ENCODE peak calls at places on chromosomes 13 and 19, in five cellular contexts. A is RWPE1, E is progenitor cell of endocrine pancreas, X is PC-9, K is ascending aorta. W is an unnamed sample.

GRCh38 chr19:18119243-18120105 is 21.9 kb downstream of the MAST3 start:
- DNase-seq in A (no peak), E (no peak), X (no peak), K (no peak), W (peak; percentile 67)

GRCh38 chr19:11736696-11737095 is 2.0 kb downstream of the ZNF823 start:
- DNase-seq in A (peak; percentile 26), E (no peak), X (peak; percentile 59), K (no peak), W (peak; percentile 55)

GRCh38 chr13:44273991-44274810 is 99.4 kb upstream of the SERP2 start:
- DNase-seq in A (peak; percentile 48), E (no peak), X (no peak), K (no peak), W (peak; percentile 59)

GRCh38 chr13:51230473-51231105 is 8.4 kb downstream of the FAM124A start:
- DNase-seq in A (no peak), E (no peak), X (no peak), K (no peak), W (no peak)

GRCh38 chr13:34001357-34001756 is 183.4 kb downstream of the RFC3 start:
- DNase-seq in A (no peak), E (no peak), X (no peak), K (no peak), W (no peak)

GRCh38 chr19:13163609-13164364 is 13.6 kb downstream of the IER2 start:
- DNase-seq in A (peak; percentile 68), E (peak; percentile 59), X (peak; percentile 84), K (peak; percentile 55), W (peak; percentile 51)

GRCh38 chr19:17969096-17969792 is 2.3 kb downstream of the KCNN1 start:
- DNase-seq in A (no peak), E (no peak), X (no peak), K (no peak), W (no peak)

GRCh38 chr19:32361574-32362317 is 16.3 kb downstream of the ZNF507 start:
- DNase-seq in A (no peak), E (no peak), X (no peak), K (no peak), W (no peak)

GRCh38 chr19:10037367-10037766 is 24.1 kb downstream of the RDH8 start:
- DNase-seq in A (no peak), E (no peak), X (no peak), K (no peak), W (no peak)

GRCh38 chr13:77595166-77595810 is 59.8 kb downstream of the SCEL start:
- DNase-seq in A (peak; percentile 1), E (no peak), X (no peak), K (no peak), W (no peak)

GRCh38 chr13:107883561-107884175 is 331.7 kb downstream of the LIG4 start:
- DNase-seq in A (no peak), E (no peak), X (no peak), K (no peak), W (no peak)

GRCh38 chr13:94710881-94711560 is 1.3 kb downstream of the SOX21 start:
- DNase-seq in A (peak; percentile 18), E (peak; percentile 36), X (no peak), K (no peak), W (peak; percentile 69)

GRCh38 chr19:29376855-29377354 is 148.9 kb upstream of the VSTM2B start:
- DNase-seq in A (no peak), E (peak; percentile 3), X (no peak), K (no peak), W (peak; percentile 3)

GRCh38 chr19:48613024-48613851 is 1.6 kb downstream of the FAM83E start:
- DNase-seq in A (no peak), E (no peak), X (no peak), K (no peak), W (no peak)

GRCh38 chr13:29260684-29261083 is 334.8 kb downstream of the SLC7A1 start:
- DNase-seq in A (no peak), E (no peak), X (no peak), K (no peak), W (no peak)

GRCh38 chr13:98919566-98919965 is 58.3 kb downstream of the DOCK9 start:
- DNase-seq in A (no peak), E (no peak), X (no peak), K (no peak), W (no peak)

GRCh38 chr13:72129117-72129516 is 262.1 kb upstream of the DACH1 start:
- DNase-seq in A (no peak), E (no peak), X (no peak), K (no peak), W (no peak)

GRCh38 chr19:16581145-16581970 is 9.1 kb upstream of the SLC35E1 start:
- DNase-seq in A (no peak), E (no peak), X (no peak), K (no peak), W (no peak)

GRCh38 chr19:16025108-16026101 is 50.9 kb upstream of the TPM4 start:
- DNase-seq in A (peak; percentile 70), E (no peak), X (peak; percentile 67), K (no peak), W (peak; percentile 55)

GRCh38 chr19:6828698-6829633 is 56.5 kb downstream of the VAV1 start:
- DNase-seq in A (peak; percentile 51), E (no peak), X (peak; percentile 88), K (no peak), W (peak; percentile 72)

GRCh38 chr19:35657904-35658700 is 8.2 kb upstream of the UPK1A start:
- DNase-seq in A (no peak), E (no peak), X (no peak), K (no peak), W (no peak)

GRCh38 chr13:44230071-44230470 is 143.6 kb upstream of the SERP2 start:
- DNase-seq in A (no peak), E (no peak), X (no peak), K (no peak), W (no peak)

GRCh38 chr13:98930014-98930625 is 47.7 kb downstream of the DOCK9 start:
- DNase-seq in A (no peak), E (no peak), X (no peak), K (no peak), W (no peak)

GRCh38 chr19:10408511-10409291 is 5.4 kb upstream of the CDC37 start:
- DNase-seq in A (no peak), E (no peak), X (no peak), K (peak; percentile 64), W (peak; percentile 70)

GRCh38 chr19:53537523-53538377 is at the start of gene ZNF331:
- DNase-seq in A (peak; percentile 65), E (peak; percentile 68), X (peak; percentile 72), K (peak; percentile 69), W (peak; percentile 88)

GRCh38 chr19:34217952-34218817 is 36.2 kb upstream of the GARRE1 start:
- DNase-seq in A (peak; percentile 44), E (no peak), X (peak; percentile 77), K (no peak), W (peak; percentile 62)

GRCh38 chr19:28472111-28472510 is 740.8 kb downstream of the UQCRFS1 start:
- DNase-seq in A (no peak), E (no peak), X (no peak), K (no peak), W (no peak)

GRCh38 chr13:20882206-20882605 is 20.3 kb downstream of the XPO4 start:
- DNase-seq in A (no peak), E (no peak), X (no peak), K (no peak), W (no peak)

GRCh38 chr19:35329323-35329722 is 336 bp downstream of the CD22 start:
- DNase-seq in A (no peak), E (no peak), X (no peak), K (no peak), W (no peak)

GRCh38 chr19:17610384-17610783 is 54.9 kb downstream of the COLGALT1 start:
- DNase-seq in A (peak; percentile 71), E (no peak), X (no peak), K (no peak), W (peak; percentile 75)

GRCh38 chr13:28636677-28637317 is 22.1 kb upstream of the POMP start:
- DNase-seq in A (peak; percentile 45), E (peak; percentile 31), X (peak; percentile 36), K (no peak), W (peak; percentile 43)

GRCh38 chr19:15101479-15102082 is 5.6 kb upstream of the SYDE1 start:
- DNase-seq in A (no peak), E (no peak), X (peak; percentile 34), K (no peak), W (peak; percentile 54)

GRCh38 chr13:24050292-24050711 is 110.2 kb upstream of the SPATA13 start:
- DNase-seq in A (peak; percentile 49), E (no peak), X (peak; percentile 34), K (no peak), W (no peak)

GRCh38 chr19:46766569-46767317 is 20.5 kb upstream of the STRN4 start:
- DNase-seq in A (no peak), E (no peak), X (peak; percentile 39), K (no peak), W (peak; percentile 78)
- TF ChIP-seq CTCF in A (peak; percentile 68), E (peak; percentile 69), X (peak; percentile 92), K (peak; percentile 59), W (peak; percentile 70)

GRCh38 chr19:54660306-54660705 is 2.5 kb upstream of the LILRB4 start:
- DNase-seq in A (no peak), E (no peak), X (no peak), K (no peak), W (no peak)

GRCh38 chr19:54662730-54663129 is at the start of gene LILRB4:
- DNase-seq in A (no peak), E (no peak), X (no peak), K (no peak), W (peak; percentile 73)

GRCh38 chr19:54665530-54665929 is 2.7 kb downstream of the LILRB4 start:
- DNase-seq in A (no peak), E (no peak), X (no peak), K (no peak), W (no peak)

GRCh38 chr19:54661846-54662489 is 817 bp upstream of the LILRB4 start:
- DNase-seq in A (no peak), E (no peak), X (no peak), K (no peak), W (no peak)

DNA sequence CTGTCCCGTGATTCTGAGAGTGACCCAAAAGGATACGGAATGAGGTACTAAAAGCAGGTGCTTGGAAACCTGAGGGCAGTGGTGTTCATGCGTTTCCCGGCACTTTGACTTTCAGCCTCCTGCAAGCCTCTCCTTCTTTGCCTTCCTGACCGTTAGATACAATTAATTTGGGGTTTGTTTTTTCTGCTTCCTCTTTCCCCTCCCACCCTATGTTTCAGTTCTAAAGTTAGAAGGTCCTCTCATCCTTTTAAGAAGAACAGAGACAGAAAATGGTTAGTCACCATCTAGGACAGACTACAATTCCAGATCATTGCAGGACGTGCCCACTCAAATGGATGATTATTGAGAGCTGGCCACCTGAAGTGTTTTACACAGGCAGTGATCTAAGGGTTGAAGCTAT is 1.8 kb upstream of the LILRB4 start:
- DNase-seq in A (no peak), E (no peak), X (no peak), K (no peak), W (peak; percentile 74)
- TF ChIP-seq CTCF in A (no peak), E (no peak), X (no peak), K (no peak), W (no peak)

GRCh38 chr13:73610799-73611592 is 523.2 kb downstream of the KLF12 start:
- DNase-seq in A (no peak), E (no peak), X (no peak), K (no peak), W (no peak)
- TF ChIP-seq CTCF in A (no peak), E (no peak), X (no peak), K (no peak), W (no peak)

DNA sequence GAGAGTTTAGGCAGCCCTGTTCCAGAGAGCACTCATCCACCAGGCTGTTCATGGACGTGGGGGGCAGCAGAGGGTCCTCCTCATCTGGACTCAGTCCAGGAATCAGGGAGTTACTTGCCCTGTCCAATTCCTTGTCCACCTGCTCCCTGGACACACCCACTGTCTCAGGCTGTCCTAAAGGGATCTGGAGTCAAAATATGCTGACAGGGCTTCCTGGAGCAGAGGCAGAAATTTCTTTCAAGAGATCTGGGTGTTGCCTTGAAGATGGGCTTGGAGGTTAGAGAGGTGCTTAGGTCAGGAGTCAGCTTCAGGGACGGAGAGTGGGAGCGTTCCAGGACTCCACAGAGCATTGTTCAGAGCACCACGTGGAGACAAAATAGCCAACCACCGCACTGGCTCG is 65.8 kb upstream of the SHISA2 start:
- DNase-seq in A (no peak), E (no peak), X (no peak), K (no peak), W (no peak)
- TF ChIP-seq CTCF in A (no peak), E (no peak), X (no peak), K (no peak), W (no peak)